ENCODE peak calls at places on chromosomes 16 and 17, in seven cellular contexts. N, K, T, Q, R, S and F are unnamed samples.

GRCh38 chr16:68499011-68499410 is 40.1 kb upstream of the ZFP90 start:
- DNase-seq in Q (no peak), S (no peak), T (no peak), K (peak), N (no peak), R (no peak), F (no peak)

GRCh38 chr16:17768257-17768656 is 297.5 kb upstream of the XYLT1 start:
- DNase-seq in S (no peak), N (no peak), K (no peak), T (no peak), R (no peak), Q (no peak), F (no peak)

GRCh38 chr16:87484487-87485331 is 8.1 kb downstream of the ZCCHC14 start:
- DNase-seq in R (peak), T (peak), N (no peak), K (no peak), Q (no peak), S (no peak), F (no peak)

GRCh38 chr16:85423631-85424030 is 189.5 kb upstream of the GSE1 start:
- DNase-seq in Q (no peak), K (no peak), S (no peak), T (no peak), N (no peak), R (no peak), F (no peak)

GRCh38 chr17:57354669-57355068 is 98.3 kb downstream of the MSI2 start:
- DNase-seq in Q (no peak), K (no peak), N (no peak), S (no peak), T (no peak), R (no peak), F (no peak)

GRCh38 chr17:82956726-82957468 is 117.1 kb upstream of the ZNF750 start:
- DNase-seq in N (no peak), R (no peak), S (no peak), T (no peak), K (no peak), Q (no peak), F (no peak)

GRCh38 chr17:50950002-50950877 is 84.1 kb upstream of the TOB1 start:
- DNase-seq in T (peak), N (no peak), S (no peak), K (peak), Q (peak), R (peak), F (no peak)

GRCh38 chr17:72387487-72387886 is 266.7 kb downstream of the SOX9 start:
- DNase-seq in T (no peak), Q (no peak), R (peak), N (no peak), K (no peak), S (no peak), F (no peak)

GRCh38 chr17:56824503-56824902 is 9.2 kb downstream of the C17orf67 start:
- DNase-seq in S (no peak), N (no peak), R (no peak), K (no peak), Q (no peak), T (no peak), F (no peak)

GRCh38 chr16:25018972-25019617 is 3.9 kb upstream of the ARHGAP17 start:
- DNase-seq in Q (no peak), T (no peak), S (peak), R (no peak), N (no peak), K (no peak), F (no peak)

GRCh38 chr16:11084484-11085024 is 140.2 kb downstream of the CLEC16A start:
- DNase-seq in N (no peak), K (no peak), S (no peak), R (peak), T (peak), Q (no peak), F (no peak)

GRCh38 chr17:50772251-50772650 is 4.9 kb upstream of the ANKRD40CL start:
- DNase-seq in K (no peak), N (peak), Q (peak), R (no peak), S (no peak), T (peak), F (no peak)

GRCh38 chr17:81022371-81022729 is 12.6 kb upstream of the BAIAP2 start:
- DNase-seq in S (no peak), K (peak), R (no peak), T (peak), N (no peak), Q (peak), F (no peak)

GRCh38 chr17:66633322-66633965 is 201.5 kb upstream of the CACNG5 start:
- DNase-seq in N (no peak), R (no peak), Q (no peak), K (no peak), S (no peak), T (no peak), F (no peak)

GRCh38 chr16:87006789-87007745 is 310.1 kb downstream of the C16orf95 start:
- DNase-seq in S (no peak), N (no peak), R (no peak), Q (no peak), K (no peak), T (no peak), F (no peak)

GRCh38 chr17:7626956-7627249 is 718 bp downstream of the SAT2 start:
- DNase-seq in R (no peak), S (no peak), Q (no peak), K (no peak), N (no peak), T (no peak), F (no peak)

GRCh38 chr17:13405080-13405479 is 196.6 kb downstream of the HS3ST3A1 start:
- DNase-seq in R (no peak), K (no peak), S (no peak), Q (no peak), T (no peak), N (no peak), F (no peak)

GRCh38 chr17:77107506-77108433 is 33.0 kb upstream of the SEC14L1 start:
- DNase-seq in K (no peak), N (peak), S (peak), R (no peak), T (peak), Q (no peak), F (no peak)

GRCh38 chr16:23785842-23786241 is 31.0 kb downstream of the CHP2 start:
- DNase-seq in S (no peak), Q (no peak), K (no peak), R (no peak), T (no peak), N (no peak), F (no peak)

GRCh38 chr16:54455021-54455725 is 168.6 kb upstream of the IRX3 start:
- DNase-seq in Q (no peak), S (no peak), T (no peak), N (no peak), K (peak), R (no peak), F (no peak)

GRCh38 chr17:68344701-68345136 is 53.4 kb downstream of the ARSG start:
- DNase-seq in Q (no peak), S (no peak), R (no peak), N (no peak), T (no peak), K (no peak), F (no peak)

GRCh38 chr16:23835390-23836077 is at the start of gene PRKCB:
- DNase-seq in R (no peak), Q (peak), S (no peak), T (peak), N (peak), K (peak), F (peak)

GRCh38 chr16:88854306-88855111 is 2.2 kb downstream of the GALNS start:
- DNase-seq in R (no peak), T (peak), Q (no peak), S (no peak), K (no peak), N (no peak), F (no peak)

GRCh38 chr16:8763083-8763482 is 34.4 kb downstream of the TMEM186 start:
- DNase-seq in Q (no peak), S (no peak), T (no peak), N (no peak), R (no peak), K (no peak), F (no peak)

GRCh38 chr16:21084631-21085235 is 65.9 kb downstream of the DNAH3 start:
- DNase-seq in N (no peak), Q (no peak), S (no peak), R (peak), T (no peak), K (no peak), F (no peak)

GRCh38 chr17:56153215-56153614 is at the start of gene ANKFN1:
- DNase-seq in K (no peak), S (no peak), R (no peak), T (no peak), N (no peak), Q (no peak), F (no peak)

GRCh38 chr17:60151355-60151754 is 1.6 kb downstream of the CA4 start:
- DNase-seq in S (no peak), N (no peak), R (no peak), T (no peak), K (no peak), Q (no peak), F (no peak)

GRCh38 chr17:60148300-60148838 is 1.4 kb upstream of the CA4 start:
- DNase-seq in S (no peak), K (peak), N (no peak), R (no peak), T (no peak), Q (no peak), F (no peak)

GRCh38 chr17:60147553-60148241 is 2.1 kb upstream of the CA4 start:
- DNase-seq in S (no peak), T (no peak), N (no peak), R (no peak), Q (no peak), K (no peak), F (no peak)

GRCh38 chr17:60146206-60146605 is 3.6 kb upstream of the CA4 start:
- DNase-seq in N (no peak), K (no peak), S (no peak), Q (no peak), R (no peak), T (no peak), F (no peak)

GRCh38 chr17:60149691-60150582 is at the start of gene CA4:
- DNase-seq in T (no peak), K (peak), S (no peak), R (no peak), N (no peak), Q (no peak), F (no peak)
- TF ChIP-seq TAF1 in T (no peak), K (no peak), S (no peak), R (no peak), N (no peak), Q (no peak), F (no peak)

GRCh38 chr16:698911-699671 is 6.5 kb downstream of the FBXL16 start:
- DNase-seq in Q (no peak), T (no peak), R (no peak), S (no peak), N (no peak), K (no peak), F (no peak)

GRCh38 chr16:703406-703805 is 2.2 kb downstream of the FBXL16 start:
- DNase-seq in T (no peak), N (no peak), R (no peak), Q (no peak), K (no peak), S (no peak), F (no peak)

GRCh38 chr16:704047-704446 is 1.6 kb downstream of the FBXL16 start:
- DNase-seq in Q (no peak), R (no peak), T (no peak), N (no peak), K (no peak), S (no peak), F (no peak)

GRCh38 chr16:702341-702740 is 3.3 kb downstream of the FBXL16 start:
- DNase-seq in K (no peak), Q (no peak), T (no peak), R (no peak), N (no peak), S (no peak), F (no peak)

DNA sequence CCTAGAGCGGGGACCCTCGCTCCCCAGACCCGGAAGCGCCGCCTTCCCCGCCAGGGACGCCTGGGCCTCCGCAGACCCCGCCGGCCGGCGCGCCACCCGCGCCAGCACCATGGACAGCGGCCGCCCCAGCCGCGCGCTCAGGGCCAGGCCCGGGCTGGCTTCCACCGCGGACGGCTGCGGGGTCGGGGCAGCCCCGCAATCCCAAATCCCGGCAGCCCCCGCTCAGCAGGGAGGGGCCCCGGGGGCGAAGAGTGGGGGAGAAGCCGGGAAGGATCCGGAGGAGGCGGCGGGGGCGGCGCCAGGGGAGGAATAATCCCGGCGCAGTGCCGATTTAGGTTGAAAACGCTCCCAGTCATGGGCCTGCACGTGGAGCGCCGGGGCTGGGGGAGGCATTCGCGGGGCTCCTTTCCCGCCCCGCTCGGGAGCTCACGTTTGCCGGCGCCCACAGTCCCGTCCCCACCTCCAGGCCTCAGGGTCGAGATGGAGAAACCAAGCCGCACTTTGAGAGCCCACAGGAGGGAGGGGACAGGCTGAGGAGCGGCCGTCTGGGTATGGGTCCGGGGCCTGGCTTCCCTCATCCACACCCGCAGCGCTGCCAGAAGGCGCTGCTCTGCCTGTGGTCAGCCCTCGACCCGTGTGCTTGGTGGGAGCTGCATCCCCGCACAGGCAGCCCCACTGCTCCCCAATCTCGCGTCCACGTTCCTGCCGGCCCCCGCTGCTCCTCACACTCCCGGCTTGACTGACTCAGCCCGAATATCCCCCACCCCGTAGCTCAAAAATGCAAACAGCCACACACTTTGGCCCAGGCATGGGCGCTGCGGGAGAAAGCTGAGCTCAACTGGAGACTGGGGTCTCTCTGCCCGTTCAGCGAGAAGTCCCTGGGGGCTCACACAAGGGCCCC is 4.7 kb downstream of the FBXL16 start:
- DNase-seq in S (no peak), Q (no peak), K (no peak), T (peak), N (no peak), R (no peak), F (no peak)
- TF ChIP-seq TAF1 in S (no peak), Q (no peak), K (no peak), T (no peak), N (no peak), R (no peak), F (no peak)

GRCh38 chr16:2811703-2812471 is 5.2 kb upstream of the PRSS21 start:
- DNase-seq in K (no peak), Q (no peak), N (no peak), R (no peak), S (no peak), T (peak), F (no peak)
- TF ChIP-seq TAF1 in K (no peak), Q (no peak), N (no peak), R (no peak), S (no peak), T (no peak), F (no peak)

GRCh38 chr17:64355536-64356303 is 34.9 kb downstream of the PECAM1 start:
- DNase-seq in Q (no peak), T (no peak), K (no peak), N (no peak), S (no peak), R (no peak), F (no peak)
- TF ChIP-seq TAF1 in Q (no peak), T (no peak), K (no peak), N (no peak), S (no peak), R (no peak), F (no peak)

GRCh38 chr17:79281803-79282202 is 207.2 kb downstream of the ENGASE start:
- DNase-seq in S (no peak), K (no peak), Q (no peak), T (no peak), R (peak), N (no peak), F (no peak)
- TF ChIP-seq TAF1 in S (no peak), K (no peak), Q (no peak), T (no peak), R (no peak), N (no peak), F (no peak)

GRCh38 chr17:34420900-34421299 is 57.9 kb upstream of the CCL1 start:
- DNase-seq in T (peak), N (no peak), Q (no peak), R (no peak), K (no peak), S (no peak), F (no peak)
- TF ChIP-seq TAF1 in T (no peak), N (no peak), Q (no peak), R (no peak), K (no peak), S (no peak), F (no peak)

GRCh38 chr17:49612721-49613120 is 37.0 kb downstream of the NXPH3 start:
- DNase-seq in N (no peak), K (no peak), R (no peak), Q (no peak), S (no peak), T (no peak), F (no peak)
- TF ChIP-seq TAF1 in N (no peak), K (no peak), R (no peak), Q (no peak), S (no peak), T (no peak), F (no peak)

GRCh38 chr17:3838206-3838605 is 7.8 kb downstream of the NCBP3 start:
- DNase-seq in N (no peak), Q (no peak), S (no peak), K (no peak), R (no peak), T (no peak), F (no peak)
- TF ChIP-seq TAF1 in N (no peak), Q (no peak), S (no peak), K (no peak), R (no peak), T (no peak), F (no peak)

DNA sequence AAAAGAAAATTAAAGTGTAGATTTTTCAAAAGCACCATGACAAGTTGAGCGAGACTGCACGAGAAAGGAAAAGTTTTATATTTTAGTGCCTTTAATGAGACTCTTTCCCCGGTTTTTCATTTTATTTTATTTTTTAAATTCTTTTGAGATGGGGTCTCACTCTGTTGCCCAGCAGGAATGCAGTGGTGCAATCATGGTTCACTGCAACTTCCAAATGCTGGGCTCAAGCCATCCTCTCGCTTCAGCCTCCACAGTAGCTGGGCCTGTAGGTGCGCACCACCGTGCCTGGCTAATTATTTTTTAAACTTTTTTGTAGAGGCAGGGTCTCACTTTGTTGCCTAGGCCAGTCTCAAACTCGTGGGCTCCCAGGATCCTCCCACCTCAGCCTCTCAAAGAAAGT is 5.7 kb upstream of the ATP2A3 start:
- DNase-seq in S (no peak), K (no peak), R (no peak), Q (no peak), N (no peak), T (no peak), F (no peak)
- TF ChIP-seq TAF1 in S (no peak), K (no peak), R (no peak), Q (no peak), N (no peak), T (no peak), F (no peak)